ENCODE peak calls at places on chromosome 12, in nine cellular contexts. Q, E, W, D, H, G, Y, B and K are unnamed samples.

GRCh38 chr12:47717443-47718193 is 7.7 kb downstream of the ENDOU start:
- DNase-seq in G (peak; percentile 92), B (peak; percentile 90), E (peak; percentile 87), Y (peak; percentile 46), H (peak; percentile 11), W (peak; percentile 74), D (peak; percentile 81), Q (peak; percentile 86), K (peak; percentile 43)

GRCh38 chr12:93090768-93091172 is 161.7 kb upstream of the EEA1 start:
- DNase-seq in Q (no peak), W (no peak), Y (no peak), B (peak; percentile 72), E (peak; percentile 56), G (no peak), D (peak; percentile 75), H (no peak), K (peak; percentile 78)

GRCh38 chr12:40616383-40616900 is 75.8 kb upstream of the CNTN1 start:
- DNase-seq in D (no peak), W (no peak), G (no peak), E (no peak), Y (no peak), B (no peak), Q (no peak), H (no peak), K (no peak)

GRCh38 chr12:2212537-2212936 is 159.8 kb downstream of the CACNA1C start:
- DNase-seq in Y (no peak), H (no peak), W (no peak), G (no peak), D (no peak), Q (no peak), B (no peak), E (no peak), K (no peak)

GRCh38 chr12:49962861-49963765 is 1.4 kb downstream of the AQP5 start:
- DNase-seq in W (no peak), H (no peak), B (peak; percentile 27), D (peak; percentile 32), G (no peak), Q (no peak), Y (no peak), E (no peak), K (no peak)

GRCh38 chr12:39003541-39004160 is 98.3 kb upstream of the CPNE8 start:
- DNase-seq in W (no peak), Y (no peak), H (no peak), Q (no peak), D (no peak), G (no peak), B (no peak), E (no peak), K (no peak)

GRCh38 chr12:11707535-11707934 is 58.1 kb downstream of the ETV6 start:
- DNase-seq in W (no peak), Y (no peak), B (no peak), G (no peak), H (no peak), E (no peak), D (no peak), Q (no peak), K (no peak)

GRCh38 chr12:107826276-107826675 is 51.8 kb downstream of the ASCL4 start:
- DNase-seq in Q (no peak), H (no peak), E (no peak), B (no peak), G (no peak), D (no peak), Y (no peak), W (no peak), K (no peak)

GRCh38 chr12:52171950-52172512 is 19.8 kb downstream of the KRT80 start:
- DNase-seq in D (peak; percentile 38), H (no peak), W (no peak), B (peak; percentile 37), G (no peak), Y (no peak), E (no peak), Q (no peak), K (no peak)

GRCh38 chr12:103571286-103571685 is 15.8 kb upstream of the STAB2 start:
- DNase-seq in H (no peak), Y (no peak), D (no peak), G (no peak), Q (no peak), W (no peak), B (no peak), E (no peak), K (no peak)

GRCh38 chr12:124829008-124829707 is 34.5 kb downstream of the SCARB1 start:
- DNase-seq in G (no peak), Y (no peak), D (peak; percentile 97), E (peak; percentile 92), W (no peak), Q (no peak), H (no peak), B (peak; percentile 98), K (peak; percentile 80)

GRCh38 chr12:123384994-123385376 is 1.1 kb downstream of the KMT5A start:
- DNase-seq in Q (no peak), Y (no peak), H (no peak), W (no peak), E (no peak), B (peak; percentile 74), G (no peak), D (peak; percentile 69), K (peak; percentile 53)

GRCh38 chr12:2641209-2641608 is 153.6 kb upstream of the FKBP4 start:
- DNase-seq in E (no peak), Y (no peak), D (peak; percentile 52), H (no peak), W (no peak), G (no peak), B (peak; percentile 32), Q (peak; percentile 51), K (peak; percentile 2)

GRCh38 chr12:69701821-69702220 is 2.7 kb upstream of the BEST3 start:
- DNase-seq in G (no peak), H (no peak), B (no peak), W (no peak), Q (no peak), E (no peak), Y (no peak), D (no peak), K (no peak)

GRCh38 chr12:124636138-124636968 is 68.9 kb upstream of the NCOR2 start:
- DNase-seq in H (peak; percentile 41), Q (peak; percentile 83), Y (peak; percentile 41), E (peak; percentile 91), W (no peak), B (peak; percentile 86), G (peak; percentile 76), D (peak; percentile 88), K (peak; percentile 64)

GRCh38 chr12:4421590-4422031 is 24.0 kb downstream of the FGF6 start:
- DNase-seq in E (peak; percentile 32), B (peak; percentile 41), G (no peak), W (peak; percentile 51), Q (no peak), H (no peak), Y (peak; percentile 24), D (peak; percentile 23), K (peak; percentile 16)

GRCh38 chr12:131221061-131221945 is 267.6 kb downstream of the ADGRD1 start:
- DNase-seq in Y (no peak), Q (no peak), B (no peak), E (no peak), D (no peak), H (no peak), W (no peak), G (no peak), K (no peak)

GRCh38 chr12:123889848-123890535 is 82.6 kb downstream of the CCDC92 start:
- DNase-seq in G (no peak), W (no peak), B (no peak), E (no peak), D (no peak), H (no peak), Y (no peak), Q (no peak), K (no peak)

GRCh38 chr12:64820593-64820992 is 3.9 kb upstream of the TBC1D30 start:
- DNase-seq in Q (no peak), G (no peak), B (no peak), H (no peak), Y (no peak), D (no peak), W (no peak), E (no peak), K (no peak)

GRCh38 chr12:63967358-63967757 is 122.9 kb downstream of the SRGAP1 start:
- DNase-seq in B (peak; percentile 74), G (no peak), D (peak; percentile 81), Y (no peak), H (no peak), W (no peak), Q (no peak), E (peak; percentile 45), K (peak; percentile 72)

GRCh38 chr12:56634837-56635538 is 4.9 kb upstream of the BAZ2A start:
- DNase-seq in G (peak; percentile 75), W (peak; percentile 86), B (peak; percentile 92), D (peak; percentile 93), E (peak; percentile 91), H (peak; percentile 53), Y (peak; percentile 47), Q (peak; percentile 82), K (peak; percentile 74)

GRCh38 chr12:41514050-41514449 is 325.9 kb downstream of the PDZRN4 start:
- DNase-seq in Q (no peak), B (no peak), W (no peak), G (no peak), D (no peak), H (no peak), Y (no peak), E (no peak), K (no peak)

GRCh38 chr12:109987615-109988014 is 8.6 kb downstream of the GIT2 start:
- DNase-seq in H (no peak), E (peak; percentile 70), W (no peak), G (peak; percentile 28), D (peak; percentile 60), Q (no peak), Y (no peak), B (peak; percentile 93), K (no peak)

GRCh38 chr12:27279836-27280235 is 35.8 kb downstream of the STK38L start:
- DNase-seq in B (no peak), W (no peak), H (no peak), Y (no peak), E (peak; percentile 25), G (no peak), Q (no peak), D (no peak), K (no peak)

GRCh38 chr12:116420476-116420875 is 138.7 kb upstream of the MAP1LC3B2 start:
- DNase-seq in Q (no peak), W (no peak), B (no peak), G (no peak), Y (no peak), H (no peak), D (no peak), E (no peak), K (no peak)

GRCh38 chr12:123910057-123910456 is 62.6 kb downstream of the CCDC92 start:
- DNase-seq in E (no peak), G (no peak), W (no peak), H (no peak), D (no peak), Y (no peak), B (no peak), Q (no peak), K (no peak)

GRCh38 chr12:74337951-74338350 is 199.7 kb upstream of the ATXN7L3B start:
- DNase-seq in G (no peak), E (peak; percentile 17), Q (no peak), W (no peak), Y (no peak), H (no peak), D (peak; percentile 64), B (peak; percentile 52), K (peak; percentile 76)

GRCh38 chr12:53058674-53059433 is 9.0 kb downstream of the TNS2 start:
- DNase-seq in W (no peak), D (no peak), B (no peak), Q (no peak), Y (no peak), E (no peak), H (no peak), G (no peak), K (no peak)

GRCh38 chr12:57247041-57247440 is 3.9 kb downstream of the STAC3 start:
- DNase-seq in H (no peak), B (no peak), D (no peak), Q (no peak), E (no peak), W (no peak), Y (no peak), G (no peak), K (no peak)

GRCh38 chr12:132510746-132511477 is 21.0 kb downstream of the FBRSL1 start:
- DNase-seq in E (no peak), W (no peak), H (no peak), D (no peak), Q (no peak), G (no peak), Y (no peak), B (no peak), K (no peak)